ENCODE peak calls at places on chromosomes 6 and 20, in five cellular contexts. N, L, J, Y and G are unnamed samples.

GRCh38 chr6:6803180-6803978 is 214.9 kb downstream of the LY86 start:
- DNase-seq in N (no peak), L (no peak), J (no peak), Y (no peak), G (peak)

GRCh38 chr6:147345902-147346301 is 141.7 kb downstream of the STXBP5 start:
- DNase-seq in N (no peak), L (no peak), J (no peak), Y (no peak), G (no peak)

GRCh38 chr6:144811140-144811539 is 526.0 kb downstream of the UTRN start:
- DNase-seq in N (no peak), L (no peak), J (no peak), Y (no peak), G (no peak)

GRCh38 chr6:159931112-159931511 is 37.8 kb upstream of the IGF2R start:
- DNase-seq in N (no peak), L (peak), J (no peak), Y (no peak), G (no peak)

GRCh38 chr20:40255368-40255767 is 433.7 kb downstream of the MAFB start:
- DNase-seq in N (no peak), L (no peak), J (no peak), Y (no peak), G (no peak)

GRCh38 chr6:136550330-136551071 is at the start of gene MAP7:
- DNase-seq in N (no peak), L (no peak), J (peak), Y (peak), G (peak)

GRCh38 chr20:44738779-44739477 is 6.7 kb upstream of the KCNK15 start:
- DNase-seq in N (peak), L (peak), J (no peak), Y (peak), G (peak)

GRCh38 chr20:12012241-12013222 is 94.8 kb downstream of the BTBD3 start:
- DNase-seq in N (peak), L (peak), J (peak), Y (peak), G (peak)

GRCh38 chr20:53080969-53081871 is 109.1 kb downstream of the TSHZ2 start:
- DNase-seq in N (peak), L (no peak), J (peak), Y (no peak), G (no peak)

GRCh38 chr6:73394577-73395354 is at the start of gene DDX43:
- DNase-seq in N (no peak), L (no peak), J (no peak), Y (no peak), G (no peak)

GRCh38 chr6:36694616-36695015 is 3.0 kb upstream of the RAB44 start:
- DNase-seq in N (no peak), L (no peak), J (no peak), Y (no peak), G (no peak)

GRCh38 chr20:59411191-59411988 is 111.0 kb downstream of the EDN3 start:
- DNase-seq in N (no peak), L (no peak), J (no peak), Y (no peak), G (no peak)

GRCh38 chr6:2862712-2863174 is 21.1 kb upstream of the SERPINB1 start:
- DNase-seq in N (no peak), L (peak), J (no peak), Y (no peak), G (no peak)

GRCh38 chr6:34360556-34360955 is 31.9 kb downstream of the NUDT3 start:
- DNase-seq in N (no peak), L (no peak), J (no peak), Y (no peak), G (no peak)

GRCh38 chr6:107489636-107490567 is at the start of gene SOBP:
- DNase-seq in N (peak), L (no peak), J (no peak), Y (peak), G (no peak)

GRCh38 chr6:133704371-133704770 is 184.5 kb upstream of the TCF21 start:
- DNase-seq in N (no peak), L (no peak), J (no peak), Y (no peak), G (no peak)

GRCh38 chr6:154319231-154319858 is 37.3 kb downstream of the IPCEF1 start:
- DNase-seq in N (no peak), L (no peak), J (no peak), Y (no peak), G (no peak)

GRCh38 chr20:7695622-7696021 is 244.6 kb downstream of the HAO1 start:
- DNase-seq in N (no peak), L (no peak), J (no peak), Y (no peak), G (no peak)

GRCh38 chr20:25204550-25205276 is 9.2 kb downstream of the ENTPD6 start:
- DNase-seq in N (no peak), L (no peak), J (no peak), Y (no peak), G (no peak)

GRCh38 chr6:132133734-132134490 is 182.7 kb upstream of the CCN2 start:
- DNase-seq in N (no peak), L (no peak), J (no peak), Y (no peak), G (no peak)

GRCh38 chr20:53792946-53793536 is 199.4 kb upstream of the ZNF217 start:
- DNase-seq in N (no peak), L (no peak), J (no peak), Y (no peak), G (no peak)

GRCh38 chr20:52971498-52972189 is 514 bp upstream of the TSHZ2 start:
- DNase-seq in N (no peak), L (no peak), J (no peak), Y (no peak), G (no peak)

GRCh38 chr6:35919085-35919826 is 1.6 kb downstream of the SRPK1 start:
- DNase-seq in N (peak), L (no peak), J (no peak), Y (no peak), G (no peak)

GRCh38 chr6:20708367-20709124 is 174.3 kb downstream of the CDKAL1 start:
- DNase-seq in N (no peak), L (peak), J (no peak), Y (no peak), G (no peak)

GRCh38 chr6:107421696-107422256 is 37.6 kb downstream of the PDSS2 start:
- DNase-seq in N (peak), L (no peak), J (no peak), Y (no peak), G (no peak)

GRCh38 chr6:125700591-125701353 is 48.7 kb upstream of the HEY2 start:
- DNase-seq in N (no peak), L (no peak), J (no peak), Y (no peak), G (no peak)

GRCh38 chr6:142047934-142048592 is 84.7 kb upstream of the GJE1 start:
- DNase-seq in N (no peak), L (no peak), J (no peak), Y (no peak), G (no peak)

GRCh38 chr6:2505624-2506023 is 245.1 kb downstream of the MYLK4 start:
- DNase-seq in N (no peak), L (no peak), J (no peak), Y (peak), G (peak)

GRCh38 chr20:1824834-1825233 is 70.4 kb upstream of the SIRPA start:
- DNase-seq in N (no peak), L (no peak), J (no peak), Y (no peak), G (no peak)

GRCh38 chr6:83370607-83371006 is 60.2 kb downstream of the ME1 start:
- DNase-seq in N (no peak), L (no peak), J (no peak), Y (no peak), G (no peak)

GRCh38 chr6:43081043-43081442 is 4.9 kb downstream of the PTK7 start:
- DNase-seq in N (no peak), L (no peak), J (no peak), Y (peak), G (no peak)

GRCh38 chr6:99802396-99803031 is 191.5 kb downstream of the MCHR2 start:
- DNase-seq in N (no peak), L (no peak), J (peak), Y (no peak), G (no peak)

GRCh38 chr6:25138024-25138696 is 141.0 kb upstream of the CARMIL1 start:
- DNase-seq in N (no peak), L (peak), J (no peak), Y (no peak), G (no peak)

GRCh38 chr20:22088882-22089281 is 383.4 kb downstream of the PAX1 start:
- DNase-seq in N (no peak), L (no peak), J (no peak), Y (no peak), G (no peak)

GRCh38 chr6:153104220-153104619 is 26.9 kb downstream of the RGS17 start:
- DNase-seq in N (no peak), L (no peak), J (no peak), Y (no peak), G (no peak)

GRCh38 chr6:14676977-14677781 is 559.6 kb downstream of the CD83 start:
- DNase-seq in N (no peak), L (no peak), J (no peak), Y (no peak), G (no peak)

GRCh38 chr6:14674867-14675648 is 557.5 kb downstream of the CD83 start:
- DNase-seq in N (no peak), L (no peak), J (no peak), Y (no peak), G (no peak)

GRCh38 chr6:14673201-14673600 is 555.6 kb downstream of the CD83 start:
- DNase-seq in N (no peak), L (no peak), J (no peak), Y (no peak), G (no peak)

GRCh38 chr6:14674458-14674857 is 556.9 kb downstream of the CD83 start:
- DNase-seq in N (no peak), L (no peak), J (no peak), Y (no peak), G (no peak)

GRCh38 chr6:14676084-14676483 is 558.5 kb downstream of the CD83 start:
- DNase-seq in N (no peak), L (no peak), J (no peak), Y (no peak), G (no peak)
- TF ChIP-seq SRF in N (no peak), L (no peak), J (no peak), Y (no peak), G (no peak)

DNA sequence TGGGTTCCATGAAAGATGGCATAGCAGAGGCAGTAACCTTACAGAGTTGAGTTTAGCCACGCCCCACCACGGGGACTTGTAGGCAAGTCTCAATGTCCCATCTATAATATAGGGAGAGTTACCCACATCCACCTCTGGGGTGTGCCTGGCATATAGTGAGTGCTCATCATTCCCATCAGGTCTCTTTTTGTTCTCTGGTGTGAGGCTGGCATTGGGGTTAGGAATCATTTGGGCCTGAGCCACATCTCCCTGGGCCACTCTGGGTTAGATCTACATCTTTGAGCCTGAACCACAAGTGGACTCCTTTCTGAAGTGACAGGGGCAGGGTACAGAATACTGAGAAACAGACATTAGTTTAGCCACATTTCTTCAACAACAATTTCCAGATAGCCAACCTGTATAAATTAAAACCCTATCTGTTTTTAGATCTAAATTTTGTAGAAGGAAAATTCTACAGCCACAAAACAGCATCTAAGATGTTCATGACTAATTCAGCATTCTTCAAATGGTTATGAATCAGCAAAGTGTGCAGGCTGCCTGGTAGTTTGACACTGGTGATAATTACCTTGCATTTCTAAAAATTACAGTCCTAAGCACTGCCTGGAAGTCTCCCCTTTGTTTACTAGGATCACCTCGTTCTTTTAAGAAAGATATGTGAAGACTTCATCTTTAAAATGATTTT is 20.1 kb downstream of the RNF24 start:
- DNase-seq in N (no peak), L (no peak), J (no peak), Y (peak), G (no peak)
- TF ChIP-seq RAD21 in N (no peak), L (no peak), J (no peak), Y (no peak), G (no peak)

GRCh38 chr6:67646550-67646949 is 988.5 kb upstream of the ADGRB3 start:
- DNase-seq in N (no peak), L (no peak), J (no peak), Y (no peak), G (no peak)

GRCh38 chr6:67639161-67639560 is 995.9 kb upstream of the ADGRB3 start:
- DNase-seq in N (no peak), L (no peak), J (no peak), Y (no peak), G (no peak)

GRCh38 chr6:67640462-67640861 is 994.6 kb upstream of the ADGRB3 start:
- DNase-seq in N (no peak), L (no peak), J (no peak), Y (no peak), G (no peak)

GRCh38 chr6:67642582-67642981 is 992.5 kb upstream of the ADGRB3 start:
- DNase-seq in N (no peak), L (no peak), J (no peak), Y (no peak), G (no peak)
- TF ChIP-seq SRF in N (no peak), L (no peak), J (no peak), Y (no peak), G (no peak)

DNA sequence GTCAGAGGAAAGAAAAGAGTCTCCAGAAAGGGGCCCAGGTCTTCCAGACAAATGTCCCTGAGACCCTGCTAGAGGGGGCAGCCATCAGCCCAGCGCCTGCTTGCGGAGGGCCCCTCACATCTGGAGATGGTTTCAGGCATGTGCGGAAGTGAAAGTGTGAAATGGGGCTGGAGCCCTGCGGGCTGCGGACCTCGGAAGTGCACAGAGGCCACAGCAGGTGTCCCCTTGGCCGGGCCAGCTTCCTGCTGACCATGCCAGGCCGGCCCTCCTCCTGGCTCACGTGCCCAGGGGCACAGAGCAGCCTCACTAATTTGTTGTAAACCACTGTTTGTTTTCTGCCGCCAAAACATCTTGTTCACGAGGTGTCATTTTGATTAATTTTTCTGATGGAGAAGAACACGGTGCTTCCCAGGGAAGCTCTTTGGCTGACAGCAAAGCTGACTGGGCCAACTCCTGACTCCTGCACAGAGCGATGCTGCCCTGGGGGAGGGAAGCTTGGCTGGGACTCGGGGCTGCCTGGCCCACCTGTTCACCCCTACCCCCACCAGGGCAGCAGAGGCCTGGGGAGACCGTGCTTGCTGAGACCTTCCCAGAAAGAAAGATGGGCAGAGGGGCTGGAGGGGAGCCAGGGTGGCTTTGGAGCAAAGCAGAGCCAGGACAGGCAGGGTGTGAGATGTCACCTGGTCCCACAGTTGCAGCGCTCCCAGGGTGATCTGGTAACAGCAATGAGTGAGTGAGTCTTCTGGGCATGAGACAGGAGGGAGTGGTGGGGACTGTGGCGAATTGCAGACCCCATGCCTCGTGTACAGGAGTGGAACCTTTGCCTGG is 54.2 kb downstream of the BCAS4 start:
- DNase-seq in N (no peak), L (no peak), J (no peak), Y (no peak), G (no peak)
- TF ChIP-seq RAD21 in N (no peak), L (no peak), J (no peak), Y (no peak), G (no peak)

GRCh38 chr20:63908008-63908682 is 13.2 kb downstream of the DNAJC5 start:
- DNase-seq in N (peak), L (no peak), J (no peak), Y (no peak), G (no peak)

GRCh38 chr20:63915471-63915870 is 20.5 kb downstream of the DNAJC5 start:
- DNase-seq in N (no peak), L (no peak), J (no peak), Y (no peak), G (no peak)

GRCh38 chr20:63913768-63914167 is 18.8 kb downstream of the DNAJC5 start:
- DNase-seq in N (no peak), L (no peak), J (no peak), Y (no peak), G (no peak)

DNA sequence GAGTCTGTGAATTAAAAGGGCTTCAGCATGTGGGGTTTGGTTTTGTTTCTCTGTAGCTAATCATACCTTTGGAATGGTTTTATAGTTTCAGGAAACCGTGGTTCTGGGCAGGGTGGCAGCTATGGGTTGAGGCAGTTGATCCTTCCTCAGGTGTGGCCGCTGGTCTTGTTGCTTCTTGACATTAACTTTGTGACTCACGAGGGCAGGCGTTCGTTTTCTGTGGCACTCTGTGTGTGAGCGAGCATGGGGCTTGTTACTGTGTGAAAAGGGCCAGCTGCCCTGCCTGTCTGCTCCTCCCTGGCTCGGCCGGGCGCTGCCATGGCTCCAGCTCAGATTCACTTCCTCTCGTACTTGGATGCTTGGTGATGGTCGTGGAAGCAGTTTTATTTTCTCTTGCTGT is 16.2 kb downstream of the DNAJC5 start:
- DNase-seq in N (no peak), L (no peak), J (no peak), Y (no peak), G (peak)
- TF ChIP-seq SRF in N (no peak), L (no peak), J (no peak), Y (no peak), G (no peak)

GRCh38 chr20:50287512-50287911 is 96.9 kb downstream of the CEBPB start:
- DNase-seq in N (no peak), L (no peak), J (no peak), Y (no peak), G (no peak)

GRCh38 chr20:50285376-50286173 is 94.9 kb downstream of the CEBPB start:
- DNase-seq in N (no peak), L (peak), J (no peak), Y (no peak), G (no peak)

GRCh38 chr20:50286609-50287008 is 96.0 kb downstream of the CEBPB start:
- DNase-seq in N (no peak), L (no peak), J (no peak), Y (peak), G (no peak)

GRCh38 chr20:50284811-50285375 is 94.3 kb downstream of the CEBPB start:
- DNase-seq in N (no peak), L (no peak), J (no peak), Y (no peak), G (no peak)

GRCh38 chr20:50286174-50286511 is 95.5 kb downstream of the CEBPB start:
- DNase-seq in N (no peak), L (peak), J (no peak), Y (no peak), G (no peak)
- TF ChIP-seq RAD21 in N (no peak), L (no peak), J (no peak), Y (no peak), G (no peak)

GRCh38 chr20:37759761-37760209 is 66.0 kb downstream of the CTNNBL1 start:
- DNase-seq in N (no peak), L (no peak), J (no peak), Y (no peak), G (no peak)
- TF ChIP-seq SRF in N (no peak), L (no peak), J (no peak), Y (no peak), G (no peak)

DNA sequence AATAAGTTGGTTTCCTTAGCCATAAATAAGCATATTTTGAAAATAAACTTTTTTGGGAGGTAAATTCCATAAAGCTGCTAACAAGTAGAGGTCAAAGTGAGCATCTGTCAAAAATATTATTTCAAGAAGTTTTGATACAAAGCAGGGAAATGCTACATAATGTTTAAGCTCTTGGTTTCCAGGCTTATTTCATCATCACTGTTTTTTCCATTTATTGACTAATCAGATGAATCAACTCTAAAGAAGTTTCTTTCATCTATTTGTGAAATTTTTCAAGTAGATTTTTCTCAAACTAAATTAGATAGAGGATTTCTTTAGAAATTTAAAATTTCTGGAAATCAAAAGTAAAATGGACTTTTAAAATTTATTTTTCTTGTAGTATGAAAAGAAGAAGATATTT is 89.5 kb upstream of the TBX18 start:
- DNase-seq in N (no peak), L (no peak), J (no peak), Y (no peak), G (no peak)
- TF ChIP-seq RAD21 in N (no peak), L (no peak), J (no peak), Y (no peak), G (no peak)